ENCODE peak calls at places on chromosomes 11 and 22, in six cellular contexts. V, U, O, D, T and P are unnamed samples. For H3K9me3, the result is how much of the 10 kb centered on the place peaks cover.

GRCh38 chr11:123284454-123284853 is 89.4 kb upstream of the CLMP start:
- DNase-seq in V (no peak), U (no peak), O (no peak), D (no peak), T (no peak), P (no peak)

GRCh38 chr22:29098296-29098695 is 25.5 kb downstream of the KREMEN1 start:
- DNase-seq in V (no peak), U (no peak), O (no peak), D (no peak), T (no peak), P (no peak)

GRCh38 chr11:70020336-70021214 is 57.5 kb upstream of the ANO1 start:
- DNase-seq in V (no peak), U (no peak), O (no peak), D (no peak), T (no peak), P (no peak)

GRCh38 chr11:20226936-20227335 is 66.7 kb upstream of the DBX1 start:
- DNase-seq in V (no peak), U (no peak), O (no peak), D (no peak), T (no peak), P (no peak)

GRCh38 chr11:10946072-10946471 is 88.2 kb upstream of the ZBED5 start:
- DNase-seq in V (no peak), U (no peak), O (no peak), D (no peak), T (no peak), P (no peak)

GRCh38 chr11:62931501-62932278 is 10.5 kb upstream of the CHRM1 start:
- DNase-seq in V (no peak), U (no peak), O (peak), D (no peak), T (no peak), P (no peak)

GRCh38 chr11:35943761-35944502 is at the start of gene LDLRAD3:
- DNase-seq in V (peak), U (peak), O (peak), D (peak), T (peak), P (peak)

GRCh38 chr11:110376711-110377324 is 52.9 kb upstream of the FDX1 start:
- DNase-seq in V (peak), U (peak), O (peak), D (peak), T (peak), P (peak)

GRCh38 chr11:123616505-123617198 is 37.8 kb downstream of the SCN3B start:
- DNase-seq in V (peak), U (no peak), O (no peak), D (peak), T (peak), P (peak)

GRCh38 chr11:78715639-78716311 is 141.1 kb upstream of the NARS2 start:
- DNase-seq in V (peak), U (peak), O (peak), D (peak), T (no peak), P (peak)

GRCh38 chr11:65382804-65383368 is 440 bp upstream of the SLC25A45 start:
- DNase-seq in V (peak), U (peak), O (no peak), D (no peak), T (peak), P (peak)

GRCh38 chr11:74070713-74071506 is 62.0 kb upstream of the UCP3 start:
- DNase-seq in V (no peak), U (no peak), O (no peak), D (no peak), T (no peak), P (no peak)

GRCh38 chr11:63804259-63804658 is 9.0 kb upstream of the SPINDOC start:
- DNase-seq in V (no peak), U (no peak), O (no peak), D (no peak), T (no peak), P (no peak)

GRCh38 chr11:724063-724732 is 18.2 kb downstream of the EPS8L2 start:
- DNase-seq in V (no peak), U (no peak), O (no peak), D (no peak), T (no peak), P (no peak)

GRCh38 chr11:69162505-69162904 is 6.8 kb downstream of the SMIM38 start:
- DNase-seq in V (no peak), U (no peak), O (no peak), D (no peak), T (no peak), P (no peak)

GRCh38 chr11:61855939-61856730 is 28.0 kb downstream of the FADS2 start:
- DNase-seq in V (no peak), U (no peak), O (no peak), D (no peak), T (no peak), P (no peak)

GRCh38 chr11:34461215-34461614 is 22.5 kb downstream of the CAT start:
- DNase-seq in V (no peak), U (no peak), O (no peak), D (no peak), T (no peak), P (no peak)

GRCh38 chr11:34466802-34467488 is 28.2 kb downstream of the CAT start:
- DNase-seq in V (no peak), U (no peak), O (no peak), D (no peak), T (no peak), P (no peak)

GRCh38 chr11:34468209-34468841 is 29.6 kb downstream of the CAT start:
- DNase-seq in V (no peak), U (no peak), O (peak), D (no peak), T (no peak), P (no peak)

GRCh38 chr11:34460335-34460734 is 21.6 kb downstream of the CAT start:
- DNase-seq in V (no peak), U (no peak), O (no peak), D (no peak), T (no peak), P (no peak)

DNA sequence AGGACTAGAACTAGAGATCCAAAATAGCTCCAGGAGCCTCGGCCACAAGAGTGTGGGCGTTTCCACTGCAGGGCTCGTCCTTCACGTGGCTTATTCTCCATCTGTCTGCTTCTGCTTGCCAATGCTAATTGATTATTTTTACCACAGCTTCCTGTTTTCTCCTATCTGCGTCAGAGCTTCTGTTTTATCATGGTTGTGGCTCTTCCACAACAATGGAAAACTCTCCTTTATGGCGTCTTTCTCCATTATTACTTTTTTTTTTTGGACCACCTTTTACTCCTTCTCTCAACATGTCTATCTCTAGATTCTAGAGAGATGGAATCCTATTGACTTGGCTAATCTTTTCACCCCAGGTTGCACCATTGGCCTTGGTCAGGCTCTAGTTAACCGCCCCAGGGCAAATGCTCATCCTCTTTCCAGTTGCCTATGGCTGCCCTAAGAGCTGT is 25.9 kb downstream of the CAT start:
- DNase-seq in V (no peak), U (no peak), O (no peak), D (no peak), T (no peak), P (no peak)
- H3K9me3 ChIP-seq in V (under half), U (under half), O (under half), D (under half), T (under half), P (under half)

GRCh38 chr22:39955675-39956074 is 4.5 kb upstream of the TMA7B start:
- DNase-seq in V (no peak), U (no peak), O (no peak), D (no peak), T (no peak), P (peak)
- H3K27ac ChIP-seq in V (no peak), U (no peak), O (no peak), D (no peak), T (no peak), P (no peak)

GRCh38 chr11:68135161-68135560 is 14.0 kb upstream of the CHKA start:
- DNase-seq in V (no peak), U (no peak), O (no peak), D (no peak), T (no peak), P (no peak)

GRCh38 chr11:68128682-68129327 is 7.6 kb upstream of the CHKA start:
- DNase-seq in V (peak), U (no peak), O (peak), D (peak), T (peak), P (peak)

GRCh38 chr11:68125164-68125563 is 4.0 kb upstream of the CHKA start:
- DNase-seq in V (no peak), U (no peak), O (no peak), D (no peak), T (no peak), P (no peak)

GRCh38 chr11:68127791-68128681 is 6.8 kb upstream of the CHKA start:
- DNase-seq in V (peak), U (no peak), O (peak), D (peak), T (peak), P (peak)

DNA sequence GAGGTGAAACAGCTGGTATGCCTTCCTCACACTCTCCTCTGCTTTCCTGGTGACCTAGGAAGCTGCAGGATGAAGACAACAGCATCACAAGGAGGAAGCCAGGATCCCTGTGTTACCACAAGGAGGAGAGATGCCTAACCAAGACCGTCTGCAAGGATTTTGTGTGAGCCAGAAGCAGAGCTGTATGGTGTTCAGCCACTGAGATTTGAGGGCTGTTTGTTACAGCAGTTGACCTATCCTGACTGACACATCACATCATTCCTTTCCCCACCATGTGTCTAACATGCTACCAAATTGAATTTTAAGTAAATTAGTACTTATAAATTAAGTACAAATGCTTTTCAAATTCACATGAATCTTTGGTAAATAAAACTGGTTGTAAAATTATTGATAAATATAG is 8.9 kb upstream of the CHKA start:
- DNase-seq in V (no peak), U (no peak), O (no peak), D (no peak), T (no peak), P (no peak)
- H3K4me3 ChIP-seq in V (no peak), U (no peak), O (no peak), D (no peak), T (no peak), P (no peak)

GRCh38 chr22:49205401-49205800 is 622.3 kb downstream of the BRD1 start:
- DNase-seq in V (no peak), U (no peak), O (no peak), D (no peak), T (no peak), P (no peak)
- H3K9me3 ChIP-seq in V (under half), U (under half), O (under half), D (half or more), T (under half), P (under half)

DNA sequence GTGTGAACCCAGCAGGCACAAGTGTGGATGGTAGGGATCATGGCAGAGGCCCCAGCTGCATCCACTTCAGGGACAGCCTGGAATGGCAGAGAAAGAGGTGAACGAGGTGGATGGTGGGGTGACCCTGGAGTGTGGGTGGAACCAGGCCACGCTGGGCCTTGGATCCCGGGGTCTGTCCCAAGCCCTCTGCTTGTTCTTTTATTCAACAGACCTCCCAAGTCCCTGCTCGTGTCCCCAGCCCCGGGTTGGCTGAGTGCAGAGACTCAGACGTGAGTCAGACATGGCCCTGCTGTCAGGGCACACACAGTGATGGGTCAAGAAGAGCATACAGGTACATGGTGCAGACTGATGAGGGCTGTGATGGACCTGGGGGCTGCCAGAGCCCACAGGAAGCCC is 6.6 kb downstream of the ARHGAP8 start:
- DNase-seq in V (no peak), U (no peak), O (no peak), D (no peak), T (no peak), P (no peak)
- H3K27ac ChIP-seq in V (no peak), U (no peak), O (no peak), D (no peak), T (no peak), P (no peak)

GRCh38 chr11:83724704-83725114 is 438.5 kb upstream of the CCDC90B start:
- DNase-seq in V (peak), U (no peak), O (peak), D (no peak), T (peak), P (peak)

GRCh38 chr11:83725718-83726117 is 439.6 kb upstream of the CCDC90B start:
- DNase-seq in V (no peak), U (no peak), O (no peak), D (no peak), T (peak), P (no peak)

GRCh38 chr11:83727251-83727650 is 441.1 kb upstream of the CCDC90B start:
- DNase-seq in V (no peak), U (no peak), O (no peak), D (no peak), T (no peak), P (no peak)

GRCh38 chr11:83726316-83726715 is 440.1 kb upstream of the CCDC90B start:
- DNase-seq in V (no peak), U (no peak), O (no peak), D (no peak), T (no peak), P (no peak)

DNA sequence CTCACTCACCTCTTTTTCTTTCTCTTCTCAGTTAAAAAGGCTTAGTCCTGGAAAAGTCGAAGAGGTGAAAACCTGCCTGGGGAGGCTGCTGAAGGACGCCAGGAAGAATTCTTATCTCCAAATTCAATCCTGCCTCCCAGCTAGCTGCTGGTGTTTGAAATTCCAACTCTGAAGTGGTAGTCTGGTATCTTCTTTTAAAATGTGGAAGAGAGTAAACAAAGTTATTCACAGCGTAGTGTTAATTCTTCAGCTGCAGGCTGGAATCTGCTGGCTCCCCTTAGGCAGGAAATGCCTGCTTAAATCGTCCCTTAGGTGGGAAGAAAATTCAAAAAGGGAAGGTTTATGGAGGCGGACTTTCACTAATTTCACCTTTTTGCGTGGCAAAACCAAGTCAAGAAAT is 439.0 kb upstream of the CCDC90B start:
- DNase-seq in V (no peak), U (no peak), O (peak), D (no peak), T (no peak), P (no peak)
- H3K4me3 ChIP-seq in V (no peak), U (no peak), O (peak), D (no peak), T (peak), P (no peak)

GRCh38 chr22:47918936-47919505 is 1156.6 kb downstream of the TBC1D22A start:
- DNase-seq in V (no peak), U (no peak), O (no peak), D (no peak), T (no peak), P (no peak)

GRCh38 chr22:47919893-47920292 is 1157.4 kb downstream of the TBC1D22A start:
- DNase-seq in V (no peak), U (no peak), O (no peak), D (no peak), T (no peak), P (no peak)

GRCh38 chr22:47920380-47920959 is 1158.0 kb downstream of the TBC1D22A start:
- DNase-seq in V (no peak), U (no peak), O (no peak), D (no peak), T (no peak), P (no peak)

GRCh38 chr22:47923011-47923427 is 1160.6 kb downstream of the TBC1D22A start:
- DNase-seq in V (no peak), U (no peak), O (no peak), D (no peak), T (no peak), P (no peak)

GRCh38 chr22:47921906-47922305 is 1159.5 kb downstream of the TBC1D22A start:
- DNase-seq in V (no peak), U (no peak), O (no peak), D (no peak), T (no peak), P (no peak)
- H3K9me3 ChIP-seq in V (under half), U (under half), O (under half), D (half or more), T (under half), P (under half)

DNA sequence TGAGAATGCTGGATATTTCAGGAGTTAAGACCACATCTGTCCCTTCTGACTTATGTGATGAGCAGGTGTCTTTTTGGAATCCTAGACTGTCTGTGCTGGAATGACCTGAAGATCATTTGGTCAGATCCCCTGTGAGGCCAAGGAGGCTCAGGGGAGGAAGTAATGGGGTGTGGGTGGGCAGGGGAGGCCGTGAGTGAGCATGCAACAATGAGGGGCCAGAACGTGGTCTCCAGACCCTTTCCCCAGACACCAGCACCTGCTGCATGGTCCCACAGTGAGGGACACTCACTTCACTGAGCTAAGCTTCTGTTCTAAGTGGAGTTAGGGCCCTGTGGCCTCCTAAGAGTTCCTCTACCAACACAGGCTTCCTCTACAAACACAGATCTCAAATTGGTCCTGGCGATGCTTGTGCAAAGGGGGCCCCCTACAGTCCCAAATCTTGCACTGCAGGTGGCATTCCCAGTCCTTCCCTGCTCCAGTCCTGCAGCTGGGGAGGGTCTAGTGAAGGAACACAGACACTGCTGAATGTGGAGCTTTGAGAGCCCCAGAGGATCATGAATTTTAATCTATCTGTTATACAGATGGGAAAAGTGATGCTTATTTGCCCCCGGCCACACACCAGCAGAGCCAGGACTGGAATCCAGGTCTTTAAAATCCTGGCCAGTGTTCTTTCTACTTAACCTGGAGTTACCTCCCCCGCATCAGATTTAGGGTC is 7.4 kb downstream of the USP2 start:
- DNase-seq in V (peak), U (peak), O (peak), D (peak), T (peak), P (peak)
- H3K27ac ChIP-seq in V (peak), U (no peak), O (no peak), D (no peak), T (no peak), P (no peak)